ENCODE peak calls at places on chromosomes 11 and 22, in six cellular contexts. M is mammary epithelial cell; H is psoas muscle; L is fibroblast of lung; Z is CD8-positive, alpha-beta memory T cell; B is PC-3. U is an unnamed sample.

GRCh38 chr11:61645179-61645868 is 34.9 kb upstream of the DAGLA start:
- DNase-seq in Z (no peak), H (no peak), L (peak; percentile 9), B (no peak), M (no peak), U (peak; percentile 11)

GRCh38 chr11:70124321-70125061 is 46.4 kb downstream of the ANO1 start:
- DNase-seq in Z (no peak), L (no peak), B (no peak), M (peak; percentile 66), H (no peak), U (no peak)

GRCh38 chr22:42271906-42272305 is 1.5 kb upstream of the TCF20 start:
- DNase-seq in H (no peak), B (no peak), Z (no peak), M (no peak), L (no peak), U (no peak)

GRCh38 chr22:40153186-40153585 is 24.5 kb upstream of the TNRC6B start:
- DNase-seq in B (no peak), L (no peak), H (no peak), Z (no peak), M (no peak), U (no peak)

GRCh38 chr11:111634981-111635705 is 32.9 kb downstream of the SIK2 start:
- DNase-seq in M (peak; percentile 44), H (no peak), Z (no peak), B (peak; percentile 17), L (peak; percentile 80), U (peak; percentile 42)

GRCh38 chr11:3723014-3723708 is 52.0 kb upstream of the CHRNA10 start:
- DNase-seq in B (peak; percentile 69), Z (no peak), H (no peak), L (peak; percentile 95), M (peak; percentile 80), U (peak; percentile 97)

GRCh38 chr11:58316142-58316541 is 42.7 kb downstream of the OR5B17 start:
- DNase-seq in M (peak; percentile 60), H (no peak), Z (no peak), B (peak; percentile 75), L (peak; percentile 69), U (no peak)

GRCh38 chr11:94854770-94855633 is 86.8 kb downstream of the AMOTL1 start:
- DNase-seq in M (no peak), H (no peak), L (no peak), Z (no peak), B (no peak), U (no peak)

GRCh38 chr11:111001986-111002616 is 243.4 kb upstream of the POU2AF2 start:
- DNase-seq in L (peak; percentile 88), H (no peak), B (peak; percentile 57), Z (no peak), M (peak; percentile 74), U (peak; percentile 90)

GRCh38 chr11:113578715-113579250 is 103.6 kb upstream of the DRD2 start:
- DNase-seq in H (no peak), B (no peak), L (no peak), M (no peak), Z (no peak), U (no peak)

GRCh38 chr22:37171662-37172061 is 16.4 kb downstream of the C1QTNF6 start:
- DNase-seq in H (no peak), Z (no peak), M (no peak), L (no peak), B (no peak), U (no peak)

GRCh38 chr11:36103933-36104530 is 160.2 kb downstream of the LDLRAD3 start:
- DNase-seq in L (no peak), Z (no peak), B (no peak), H (no peak), M (no peak), U (no peak)

GRCh38 chr22:37343863-37344734 is 61.8 kb downstream of the CYTH4 start:
- DNase-seq in Z (no peak), H (no peak), M (no peak), B (peak; percentile 1), L (no peak), U (no peak)

GRCh38 chr11:74650498-74650897 is 58.1 kb downstream of the POLD3 start:
- DNase-seq in M (no peak), L (peak; percentile 75), Z (no peak), B (no peak), H (peak; percentile 13), U (no peak)

GRCh38 chr11:97610000-97610399 is 1220.2 kb downstream of the JRKL start:
- DNase-seq in Z (no peak), H (no peak), L (no peak), M (no peak), B (peak; percentile 19), U (peak; percentile 8)

GRCh38 chr11:10317776-10318526 is 13.1 kb downstream of the ADM start:
- DNase-seq in M (no peak), H (no peak), L (no peak), B (no peak), Z (no peak), U (no peak)

GRCh38 chr11:66859686-66860448 is 3.0 kb downstream of the LRFN4 start:
- DNase-seq in L (no peak), M (no peak), B (no peak), Z (no peak), H (no peak), U (no peak)

GRCh38 chr11:128900468-128900867 is 9.3 kb downstream of the KCNJ5 start:
- DNase-seq in M (no peak), H (no peak), Z (no peak), B (no peak), L (no peak), U (no peak)

GRCh38 chr11:117300301-117300700 is 9.2 kb downstream of the BACE1-AS start:
- DNase-seq in M (no peak), B (no peak), Z (no peak), L (peak; percentile 69), H (peak; percentile 21), U (no peak)

GRCh38 chr22:46076651-46077339 is 73.5 kb upstream of the PPARA start:
- DNase-seq in B (peak; percentile 71), Z (no peak), L (peak; percentile 86), H (peak; percentile 58), M (peak; percentile 77), U (peak; percentile 76)

GRCh38 chr11:116642902-116643301 is 129.9 kb downstream of the BUD13 start:
- DNase-seq in L (no peak), B (no peak), M (no peak), H (no peak), Z (no peak), U (no peak)

GRCh38 chr22:30695351-30695762 is 683 bp downstream of the OSBP2 start:
- DNase-seq in Z (no peak), B (no peak), L (no peak), M (no peak), H (peak; percentile 16), U (no peak)

GRCh38 chr22:45082795-45083194 is 73.0 kb upstream of the PHF21B start:
- DNase-seq in H (no peak), Z (no peak), L (no peak), M (no peak), B (peak; percentile 10), U (no peak)

GRCh38 chr11:71181566-71181965 is 70.8 kb downstream of the SHANK2 start:
- DNase-seq in M (no peak), Z (no peak), H (no peak), B (no peak), L (no peak), U (no peak)

GRCh38 chr11:134036484-134037092 is 32.3 kb upstream of the JAM3 start:
- DNase-seq in L (no peak), M (no peak), H (no peak), Z (peak; percentile 39), B (no peak), U (peak; percentile 42)

GRCh38 chr22:36374603-36375024 is 13.2 kb downstream of the MYH9 start:
- DNase-seq in L (peak; percentile 84), Z (no peak), B (peak; percentile 84), H (peak; percentile 29), M (peak; percentile 97), U (no peak)

GRCh38 chr11:103736986-103737622 is 299.3 kb upstream of the DDI1 start:
- DNase-seq in L (no peak), M (no peak), B (no peak), Z (no peak), H (no peak), U (no peak)

GRCh38 chr11:47915407-47916137 is 64.8 kb upstream of the PTPRJ start:
- DNase-seq in H (no peak), Z (no peak), M (no peak), L (no peak), B (no peak), U (no peak)

GRCh38 chr11:47917643-47918369 is 62.6 kb upstream of the PTPRJ start:
- DNase-seq in L (peak; percentile 96), H (peak; percentile 68), Z (peak; percentile 56), M (no peak), B (peak; percentile 7), U (peak; percentile 81)

GRCh38 chr11:47918882-47919495 is 61.4 kb upstream of the PTPRJ start:
- DNase-seq in L (peak; percentile 61), M (peak; percentile 23), Z (no peak), B (peak; percentile 57), H (no peak), U (peak; percentile 39)

GRCh38 chr11:47916361-47916841 is 64.0 kb upstream of the PTPRJ start:
- DNase-seq in H (peak; percentile 24), M (no peak), B (no peak), L (peak; percentile 77), Z (no peak), U (no peak)

GRCh38 chr11:47918370-47918690 is 62.0 kb upstream of the PTPRJ start:
- DNase-seq in B (no peak), H (no peak), Z (no peak), M (no peak), L (no peak), U (no peak)
- H3K4me3 ChIP-seq in B (no peak overlapping the region), H (no peak overlapping the region), Z (no peak overlapping the region), M (no peak overlapping the region), L (peak overlapping the region; percentile 53), U (peak overlapping the region; percentile 82)

DNA sequence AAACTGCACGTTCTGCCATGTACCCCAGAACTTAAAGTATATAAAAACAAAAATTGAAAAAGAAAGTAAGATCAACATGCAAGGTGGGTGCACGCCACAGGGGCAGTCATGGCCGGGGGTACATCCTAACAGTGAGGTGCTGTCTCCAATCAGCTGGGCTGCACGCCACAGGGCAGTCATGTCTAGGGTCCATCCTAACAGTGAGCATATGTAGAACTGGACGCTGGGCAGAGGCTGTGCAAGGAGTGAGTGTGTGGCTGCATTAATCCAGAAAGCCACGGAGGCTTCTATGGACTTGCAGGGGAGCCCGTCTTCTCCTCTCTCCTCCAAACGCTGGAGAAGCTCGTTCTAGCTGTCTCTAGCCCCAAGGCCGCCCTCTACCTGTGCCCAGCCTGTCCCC is 1105.0 kb downstream of the BRD1 start:
- DNase-seq in M (no peak), L (no peak), B (no peak), Z (no peak), H (no peak), U (no peak)
- H3K4me1 ChIP-seq in M (no peaks in the 10 kb centered on the region), L (no peaks in the 10 kb centered on the region), B (no peaks in the 10 kb centered on the region), Z (no peaks in the 10 kb centered on the region), H (no peaks in the 10 kb centered on the region), U (no peaks in the 10 kb centered on the region)

GRCh38 chr11:37623778-37624177 is 1025.7 kb upstream of the RAG2 start:
- DNase-seq in M (no peak), H (no peak), Z (no peak), B (no peak), L (no peak), U (no peak)
- H3K4me3 ChIP-seq in M (no peak overlapping the region), H (no peak overlapping the region), Z (no peak overlapping the region), B (no peak overlapping the region), L (no peak overlapping the region), U (no peak overlapping the region)

DNA sequence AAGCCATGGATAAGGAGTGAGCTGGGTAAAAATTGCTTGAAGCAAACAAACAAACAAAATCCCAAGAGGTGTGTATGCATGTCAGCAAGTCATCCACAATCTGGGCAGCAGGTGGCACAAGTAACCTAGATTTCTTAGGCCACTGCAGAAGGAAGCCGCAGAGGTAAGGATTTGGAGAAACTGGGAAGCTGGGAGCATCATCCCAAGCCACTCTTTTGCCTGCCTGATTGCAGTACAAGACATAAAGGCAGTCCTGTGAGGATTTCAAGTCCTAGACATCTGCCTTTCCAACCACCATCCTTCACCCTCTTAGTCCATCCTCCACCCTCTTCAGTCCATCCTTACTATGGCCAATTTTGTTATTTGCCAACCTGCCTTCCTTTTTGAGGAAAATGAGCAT is 67.2 kb upstream of the BMAL1 start:
- DNase-seq in M (peak; percentile 63), L (peak; percentile 75), H (peak; percentile 34), Z (no peak), B (peak; percentile 82), U (peak; percentile 76)
- H3K4me1 ChIP-seq in M (peaks cover 33% of the 10 kb centered on the region), L (peaks cover 21% of the 10 kb centered on the region), H (no peaks in the 10 kb centered on the region), Z (peaks cover 10% of the 10 kb centered on the region), B (peaks cover 37% of the 10 kb centered on the region), U (peaks cover 28% of the 10 kb centered on the region)